ENCODE peak calls at places on chromosomes 4 and X, in eight cellular contexts. N is GM13976, F is lower leg skin, W is esophagus muscularis mucosa, P is fibroblast of lung, I is astrocyte, Y is activated B cell treated with CpG ODN at 0.5 μM for 24 hours, D is HL-60. K is an unnamed sample.

GRCh38 chr4:54593795-54594194 is 64.0 kb upstream of the KIT start:
- DNase-seq in Y (no peak), P (no peak), N (no peak), F (no peak), I (no peak), D (no peak), W (no peak), K (no peak)

GRCh38 chr4:183352546-183352945 is 30.3 kb upstream of the CLDN24 start:
- DNase-seq in N (no peak), I (no peak), F (peak; percentile 28), W (no peak), P (no peak), D (no peak), Y (no peak), K (no peak)

GRCh38 chrX:108332281-108332680 is 105.9 kb downstream of the COL4A6 start:
- DNase-seq in F (no peak), W (no peak), N (no peak), P (no peak), I (no peak), D (no peak), Y (no peak), K (no peak)

GRCh38 chr4:87067120-87067885 is 132.5 kb downstream of the AFF1 start:
- DNase-seq in W (no peak), F (no peak), Y (no peak), P (peak; percentile 53), I (no peak), D (no peak), N (no peak), K (no peak)

GRCh38 chr4:55468724-55469123 is 73.0 kb downstream of the TMEM165 start:
- DNase-seq in P (peak; percentile 78), Y (no peak), D (no peak), F (no peak), I (peak; percentile 82), N (no peak), W (no peak), K (no peak)

GRCh38 chr4:118753096-118753495 is 67.9 kb downstream of the METTL14 start:
- DNase-seq in P (no peak), N (no peak), D (no peak), Y (no peak), I (no peak), F (no peak), W (no peak), K (no peak)

GRCh38 chr4:184287697-184288255 is 70.1 kb upstream of the ENPP6 start:
- DNase-seq in D (no peak), F (no peak), P (peak; percentile 85), I (no peak), N (no peak), W (peak; percentile 77), Y (no peak), K (no peak)

GRCh38 chrX:18961686-18962085 is 22.2 kb downstream of the PHKA2 start:
- DNase-seq in P (peak; percentile 35), W (no peak), Y (no peak), N (no peak), I (no peak), F (no peak), D (peak; percentile 70), K (no peak)

GRCh38 chr4:72629540-72629939 is 60.5 kb upstream of the ADAMTS3 start:
- DNase-seq in W (no peak), D (no peak), P (peak; percentile 3), N (no peak), F (no peak), I (peak; percentile 38), Y (no peak), K (no peak)

DNA sequence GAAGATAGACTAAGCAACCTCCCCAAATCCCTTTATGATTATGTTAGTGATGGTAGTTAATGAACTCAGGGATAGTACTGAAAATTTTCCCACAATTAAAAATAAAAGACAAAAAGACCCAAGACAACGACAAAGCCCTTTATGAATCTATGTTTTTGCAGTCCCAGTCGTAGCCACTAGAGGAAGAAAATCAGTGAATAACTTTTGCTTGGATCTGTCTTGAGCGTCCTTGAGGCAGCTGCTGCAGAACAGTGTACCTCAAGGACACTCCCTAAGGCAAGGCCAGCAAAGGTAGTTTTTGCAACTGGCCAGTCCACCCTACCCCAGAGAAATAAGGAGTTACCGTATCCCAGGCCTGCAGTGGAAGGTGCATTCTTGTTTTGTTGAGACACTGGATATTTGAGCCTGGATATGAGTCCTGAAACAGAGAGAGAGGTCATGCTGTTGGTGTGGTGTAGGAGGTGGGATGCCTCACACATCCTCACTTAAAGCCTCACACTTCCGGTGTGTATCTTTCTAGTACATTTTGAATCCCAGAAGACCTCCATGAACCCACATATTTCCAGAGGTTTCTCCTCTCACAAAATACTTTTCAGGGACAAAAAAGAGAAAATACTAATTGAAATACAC is 8.7 kb upstream of the TIMM8A start:
- DNase-seq in N (no peak), F (no peak), D (no peak), W (no peak), Y (no peak), P (peak; percentile 2), I (no peak), K (no peak)
- TF ChIP-seq CTCF in N (no peak), F (no peak), D (no peak), W (no peak), Y (no peak), P (peak; percentile 42), I (no peak), K (no peak)

DNA sequence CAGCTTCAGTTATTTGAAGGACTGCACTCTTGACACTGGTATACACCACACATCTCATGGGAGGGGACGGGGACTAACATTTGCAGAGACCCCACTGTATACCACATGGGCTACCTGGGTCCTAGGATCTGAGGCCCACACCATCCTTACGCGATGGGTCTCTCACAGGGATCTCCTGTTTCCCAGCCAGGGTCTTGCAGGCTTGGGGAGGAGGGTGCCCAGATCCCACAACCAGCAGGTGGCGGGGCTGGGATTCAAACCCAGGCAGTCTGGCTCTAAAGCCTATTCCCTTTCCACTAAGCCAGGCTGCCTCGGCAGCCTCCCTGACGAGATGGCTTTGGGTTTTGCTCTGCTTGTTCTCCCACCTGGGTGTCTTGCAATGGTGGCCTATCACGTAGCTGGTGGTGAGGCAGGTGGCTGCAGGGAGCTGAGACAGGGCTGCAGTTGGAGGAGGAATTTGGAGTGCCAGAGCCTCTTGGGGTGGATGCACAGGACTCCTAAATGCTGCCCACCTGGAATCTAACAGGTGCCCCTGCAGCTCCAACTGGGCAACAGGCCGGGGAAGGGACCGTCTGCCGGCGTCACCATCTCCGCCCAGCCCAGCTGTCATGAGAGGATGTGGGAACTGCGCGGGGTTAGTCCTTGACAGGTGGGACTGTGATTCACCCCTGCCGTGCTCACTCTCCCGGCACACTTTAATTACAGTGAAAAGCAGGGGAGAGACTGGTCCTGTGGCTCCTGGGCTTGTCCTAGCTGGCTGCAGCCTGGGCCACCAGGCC is 110.7 kb downstream of the PSAPL1 start:
- DNase-seq in F (no peak), P (no peak), N (no peak), Y (no peak), W (no peak), I (no peak), D (no peak), K (no peak)
- TF ChIP-seq CTCF in F (no peak), P (no peak), N (no peak), Y (no peak), W (no peak), I (no peak), D (no peak), K (no peak)

DNA sequence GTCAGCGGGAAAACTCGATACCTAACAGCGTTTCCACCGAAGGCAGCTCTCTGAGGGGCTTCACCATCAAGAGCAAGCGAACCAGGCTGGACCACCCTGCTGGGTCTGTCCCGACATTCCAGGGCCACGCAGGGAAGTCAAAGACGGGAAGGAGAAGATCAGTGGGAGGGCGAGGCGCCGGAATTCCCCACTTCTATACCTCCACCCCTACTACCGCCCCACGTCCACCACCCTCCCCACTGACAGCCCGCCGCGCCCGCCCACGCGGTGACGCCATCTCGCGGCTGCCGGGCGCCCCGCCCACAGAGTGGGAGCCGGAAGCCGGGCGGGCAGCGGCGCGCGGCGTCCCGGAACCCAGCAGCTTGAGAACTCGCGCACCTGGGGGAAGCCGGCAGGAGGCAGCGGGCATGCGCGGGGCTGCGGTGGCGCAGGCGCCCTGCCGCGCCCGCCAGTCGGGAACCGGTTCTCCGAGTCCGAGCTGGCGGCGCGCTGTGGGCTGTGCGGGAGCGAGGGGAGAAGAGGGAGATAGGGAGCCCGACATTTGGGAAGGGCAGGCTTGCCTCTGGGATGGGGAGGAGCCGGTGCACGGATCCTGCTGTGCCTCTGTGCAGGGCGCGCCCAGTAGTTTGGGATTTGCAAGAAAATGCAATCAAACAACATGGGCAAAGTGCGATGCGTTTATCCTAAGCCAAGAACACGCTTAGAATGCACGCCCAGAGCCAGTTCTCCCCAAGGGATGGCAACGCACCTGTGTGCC is 3.2 kb upstream of the STIM2 start:
- DNase-seq in Y (peak; percentile 97), F (peak; percentile 97), W (peak; percentile 94), I (peak; percentile 74), N (peak; percentile 91), P (peak; percentile 81), D (peak; percentile 85), K (peak; percentile 96)
- TF ChIP-seq CTCF in Y (no peak), F (no peak), W (no peak), I (no peak), N (no peak), P (no peak), D (no peak), K (no peak)

GRCh38 chr4:2965262-2965661 is 1.9 kb downstream of the GRK4 start:
- DNase-seq in Y (no peak), W (no peak), D (no peak), P (no peak), F (no peak), I (no peak), N (no peak), K (no peak)

GRCh38 chr4:2962099-2962455 is 1.1 kb downstream of the NOP14 start:
- DNase-seq in P (no peak), I (no peak), F (no peak), D (no peak), Y (no peak), W (no peak), N (no peak), K (no peak)

GRCh38 chr4:2962614-2963184 is 507 bp downstream of the NOP14 start:
- DNase-seq in I (peak; percentile 49), D (peak; percentile 46), P (peak; percentile 54), F (no peak), Y (no peak), W (no peak), N (peak; percentile 57), K (no peak)

GRCh38 chr4:2964077-2964471 is 703 bp downstream of the GRK4 start:
- DNase-seq in Y (no peak), D (peak; percentile 18), I (no peak), F (no peak), N (no peak), W (no peak), P (no peak), K (no peak)

DNA sequence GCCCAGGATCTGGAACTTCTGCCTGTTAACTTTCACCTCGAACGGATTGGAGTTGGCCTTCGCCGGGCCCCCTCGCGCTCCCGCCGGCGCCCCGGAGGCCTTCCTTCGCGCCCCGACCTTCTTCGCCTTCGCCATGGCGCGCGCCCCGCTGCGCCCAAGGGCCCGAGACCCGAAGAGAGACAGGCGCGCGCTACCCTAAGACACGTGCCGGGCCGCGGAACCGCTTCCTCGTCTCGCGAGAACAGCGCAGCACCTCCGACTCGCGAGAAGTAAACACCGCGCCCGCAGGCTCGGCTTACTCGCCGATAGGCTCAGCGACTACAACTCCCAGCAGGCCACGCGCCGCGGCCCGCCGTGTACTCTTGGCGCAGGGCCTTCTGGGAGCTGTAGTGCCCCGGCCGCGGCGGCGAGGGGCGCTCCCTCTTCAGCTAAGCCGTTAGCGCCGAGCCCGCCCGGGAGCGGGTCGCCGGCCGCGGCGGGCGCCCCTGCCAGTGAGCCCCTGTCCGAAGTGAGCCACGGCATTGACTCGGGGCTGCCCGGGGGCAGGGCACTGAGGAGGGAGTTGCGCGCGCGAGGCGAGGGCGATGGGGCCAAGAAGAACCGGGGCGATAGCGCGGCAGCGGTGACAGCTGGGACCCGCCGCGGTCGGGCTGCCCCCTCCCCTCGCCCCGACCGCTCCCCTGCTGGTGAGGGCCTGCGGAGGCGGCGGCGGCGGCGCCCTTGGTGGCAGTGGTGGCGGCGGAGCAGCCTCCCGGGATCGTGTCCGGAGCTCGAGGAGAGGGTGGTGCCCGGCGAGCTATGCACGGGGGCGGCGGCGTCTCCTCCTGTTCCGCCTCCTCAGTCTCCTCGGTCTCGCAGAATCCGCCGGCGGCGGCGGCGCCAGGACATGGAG is at the start of the genes GRK4 and NOP14:
- DNase-seq in I (peak; percentile 94), W (peak; percentile 98), N (peak; percentile 99), Y (peak; percentile 89), F (peak; percentile 99), D (peak; percentile 98), P (peak; percentile 98), K (peak; percentile 94)
- TF ChIP-seq CTCF in I (no peak), W (peak; percentile 39), N (no peak), Y (no peak), F (no peak), D (no peak), P (peak; percentile 6), K (peak; percentile 46)